ENCODE peak calls at places on chromosomes 7 and 10, in ten cellular contexts. B, R, D, Y, E, G, V, H, N and X are unnamed samples. For H3K4me1, the result is how much of the 10 kb centered on the place peaks cover.

GRCh38 chr10:123269017-123269552 is 114.9 kb downstream of the BUB3 start:
- DNase-seq in B (no peak), R (no peak), D (no peak), Y (no peak), E (no peak), G (no peak), V (no peak), H (no peak), N (no peak), X (no peak)

GRCh38 chr7:49099587-49100326 is 175.4 kb downstream of the CDC14C start:
- DNase-seq in B (no peak), R (no peak), D (no peak), Y (no peak), E (no peak), G (no peak), V (no peak), H (no peak), N (no peak), X (no peak)

GRCh38 chr7:34837316-34837715 is 179.3 kb downstream of the NPSR1 start:
- DNase-seq in B (no peak), R (no peak), D (no peak), Y (no peak), E (no peak), G (no peak), V (no peak), H (no peak), N (no peak), X (no peak)

GRCh38 chr7:101838837-101839483 is 21.5 kb downstream of the CUX1 start:
- DNase-seq in B (no peak), R (no peak), D (peak), Y (no peak), E (no peak), G (no peak), V (no peak), H (peak), N (no peak), X (no peak)

GRCh38 chr10:80596391-80597257 is 58.9 kb downstream of the SH2D4B start:
- DNase-seq in B (no peak), R (no peak), D (peak), Y (peak), E (peak), G (peak), V (peak), H (peak), N (no peak), X (no peak)

GRCh38 chr7:55237156-55237721 is 127.9 kb upstream of the LANCL2 start:
- DNase-seq in B (no peak), R (no peak), D (no peak), Y (no peak), E (no peak), G (no peak), V (no peak), H (no peak), N (no peak), X (no peak)

GRCh38 chr10:13916384-13916947 is 329.7 kb downstream of the PRPF18 start:
- DNase-seq in B (no peak), R (no peak), D (no peak), Y (no peak), E (no peak), G (no peak), V (no peak), H (no peak), N (no peak), X (no peak)

GRCh38 chr10:29681700-29682444 is 47.1 kb upstream of the SVIL start:
- DNase-seq in B (no peak), R (no peak), D (no peak), Y (no peak), E (no peak), G (no peak), V (no peak), H (peak), N (no peak), X (no peak)

GRCh38 chr7:16657656-16658279 is 11.8 kb downstream of the BZW2 start:
- DNase-seq in B (no peak), R (no peak), D (no peak), Y (no peak), E (peak), G (no peak), V (peak), H (peak), N (peak), X (no peak)

GRCh38 chr10:31133628-31134302 is 102.1 kb upstream of the ZNF438 start:
- DNase-seq in B (peak), R (peak), D (peak), Y (peak), E (peak), G (peak), V (peak), H (peak), N (peak), X (peak)

GRCh38 chr7:44112231-44112996 is 8.3 kb downstream of the AEBP1 start:
- DNase-seq in B (no peak), R (no peak), D (peak), Y (no peak), E (no peak), G (no peak), V (no peak), H (no peak), N (no peak), X (no peak)

GRCh38 chr10:24382596-24382978 is 173.6 kb downstream of the KIAA1217 start:
- DNase-seq in B (no peak), R (no peak), D (no peak), Y (no peak), E (no peak), G (no peak), V (no peak), H (no peak), N (no peak), X (no peak)

GRCh38 chr7:20219446-20220292 is 2.5 kb upstream of the MACC1 start:
- DNase-seq in B (peak), R (peak), D (peak), Y (peak), E (peak), G (peak), V (peak), H (peak), N (peak), X (no peak)

GRCh38 chr10:29569778-29570177 is 65.0 kb downstream of the SVIL start:
- DNase-seq in B (no peak), R (no peak), D (no peak), Y (no peak), E (no peak), G (no peak), V (no peak), H (no peak), N (no peak), X (no peak)

GRCh38 chr7:3648276-3648675 is 347.2 kb downstream of the SDK1 start:
- DNase-seq in B (no peak), R (no peak), D (no peak), Y (no peak), E (no peak), G (no peak), V (peak), H (no peak), N (no peak), X (no peak)

GRCh38 chr10:36759111-36759805 is 366.1 kb upstream of the ANKRD30A start:
- DNase-seq in B (no peak), R (no peak), D (no peak), Y (no peak), E (no peak), G (no peak), V (peak), H (no peak), N (no peak), X (peak)

GRCh38 chr10:43208147-43209063 is 58.5 kb downstream of the RASGEF1A start:
- DNase-seq in B (no peak), R (peak), D (peak), Y (no peak), E (peak), G (no peak), V (no peak), H (peak), N (peak), X (peak)

GRCh38 chr10:43254881-43255643 is 11.8 kb downstream of the RASGEF1A start:
- DNase-seq in B (no peak), R (no peak), D (no peak), Y (peak), E (no peak), G (peak), V (no peak), H (peak), N (peak), X (no peak)

GRCh38 chr10:35588836-35589235 is 16.3 kb upstream of the GJD4 start:
- DNase-seq in B (no peak), R (no peak), D (no peak), Y (no peak), E (no peak), G (no peak), V (no peak), H (no peak), N (no peak), X (no peak)

GRCh38 chr10:7248148-7248547 is 162.7 kb downstream of the SFMBT2 start:
- DNase-seq in B (no peak), R (no peak), D (no peak), Y (no peak), E (no peak), G (no peak), V (no peak), H (no peak), N (no peak), X (no peak)

GRCh38 chr7:27151341-27151944 is 940 bp downstream of the HOXA3 start:
- DNase-seq in B (no peak), R (peak), D (peak), Y (peak), E (no peak), G (no peak), V (no peak), H (no peak), N (peak), X (peak)

GRCh38 chr10:31905586-31905985 is 23.0 kb downstream of the ARHGAP12 start:
- DNase-seq in B (no peak), R (no peak), D (no peak), Y (no peak), E (no peak), G (no peak), V (no peak), H (no peak), N (no peak), X (no peak)

GRCh38 chr7:80869821-80870751 is 48.8 kb downstream of the SEMA3C start:
- DNase-seq in B (no peak), R (no peak), D (no peak), Y (no peak), E (peak), G (no peak), V (no peak), H (no peak), N (no peak), X (no peak)

GRCh38 chr10:56116684-56117083 is 244.4 kb downstream of the ZWINT start:
- DNase-seq in B (no peak), R (no peak), D (no peak), Y (no peak), E (no peak), G (no peak), V (no peak), H (no peak), N (no peak), X (no peak)

GRCh38 chr10:70053896-70054641 is 1.4 kb downstream of the MACROH2A2 start:
- DNase-seq in B (no peak), R (no peak), D (peak), Y (peak), E (peak), G (no peak), V (no peak), H (no peak), N (peak), X (peak)

GRCh38 chr10:117468665-117469064 is 73.9 kb upstream of the EMX2 start:
- DNase-seq in B (no peak), R (no peak), D (no peak), Y (no peak), E (no peak), G (no peak), V (no peak), H (no peak), N (no peak), X (no peak)

GRCh38 chr10:129765664-129766550 is 198.2 kb downstream of the EBF3 start:
- DNase-seq in B (peak), R (peak), D (peak), Y (peak), E (peak), G (peak), V (no peak), H (peak), N (no peak), X (no peak)

GRCh38 chr7:24143547-24143946 is 140.4 kb upstream of the NPY start:
- DNase-seq in B (no peak), R (no peak), D (no peak), Y (no peak), E (no peak), G (no peak), V (no peak), H (no peak), N (no peak), X (no peak)

GRCh38 chr10:120584786-120585185 is 127.8 kb downstream of the PLPP4 start:
- DNase-seq in B (no peak), R (no peak), D (no peak), Y (no peak), E (no peak), G (no peak), V (no peak), H (no peak), N (no peak), X (no peak)

GRCh38 chr7:37820708-37821468 is 27.5 kb upstream of the NME8 start:
- DNase-seq in B (no peak), R (no peak), D (no peak), Y (no peak), E (no peak), G (no peak), V (no peak), H (no peak), N (no peak), X (no peak)

GRCh38 chr10:45424668-45425404 is 50.8 kb downstream of the ALOX5 start:
- DNase-seq in B (no peak), R (no peak), D (peak), Y (no peak), E (no peak), G (no peak), V (no peak), H (peak), N (no peak), X (no peak)

GRCh38 chr10:98269435-98269912 is 1.5 kb upstream of the LOXL4 start:
- DNase-seq in B (peak), R (peak), D (peak), Y (peak), E (peak), G (no peak), V (peak), H (peak), N (peak), X (peak)

GRCh38 chr7:116259821-116260440 is 49.6 kb downstream of the TES start:
- DNase-seq in B (no peak), R (no peak), D (no peak), Y (no peak), E (no peak), G (no peak), V (peak), H (no peak), N (no peak), X (no peak)

GRCh38 chr10:29317027-29317420 is 28.2 kb downstream of the LYZL1 start:
- DNase-seq in B (no peak), R (no peak), D (no peak), Y (no peak), E (no peak), G (no peak), V (peak), H (no peak), N (no peak), X (no peak)

GRCh38 chr10:99560277-99561126 is 27.8 kb downstream of the NKX2-3 start:
- DNase-seq in B (no peak), R (no peak), D (peak), Y (peak), E (peak), G (peak), V (peak), H (peak), N (peak), X (peak)

GRCh38 chr10:107913317-107914294 is 749.1 kb upstream of the SORCS1 start:
- DNase-seq in B (no peak), R (no peak), D (no peak), Y (no peak), E (no peak), G (no peak), V (no peak), H (no peak), N (no peak), X (no peak)

GRCh38 chr10:52659085-52659484 is 113.5 kb downstream of the MBL2 start:
- DNase-seq in B (no peak), R (no peak), D (no peak), Y (no peak), E (no peak), G (no peak), V (no peak), H (no peak), N (no peak), X (no peak)

GRCh38 chr7:146956323-146956722 is 839.7 kb downstream of the CNTNAP2 start:
- DNase-seq in B (no peak), R (no peak), D (no peak), Y (no peak), E (no peak), G (no peak), V (no peak), H (no peak), N (no peak), X (no peak)

GRCh38 chr7:32036557-32036956 is 33.6 kb downstream of the PDE1C start:
- DNase-seq in B (no peak), R (no peak), D (no peak), Y (no peak), E (no peak), G (no peak), V (peak), H (no peak), N (no peak), X (no peak)

GRCh38 chr10:13099666-13100348 is at the start of gene OPTN:
- DNase-seq in B (peak), R (peak), D (peak), Y (peak), E (peak), G (peak), V (peak), H (peak), N (peak), X (peak)

GRCh38 chr7:103150192-103150591 is 1.3 kb upstream of the NAPEPLD start:
- DNase-seq in B (no peak), R (no peak), D (no peak), Y (no peak), E (peak), G (no peak), V (no peak), H (peak), N (no peak), X (no peak)

GRCh38 chr7:103154042-103154441 is 5.1 kb upstream of the NAPEPLD start:
- DNase-seq in B (no peak), R (no peak), D (no peak), Y (no peak), E (no peak), G (no peak), V (no peak), H (no peak), N (no peak), X (no peak)

GRCh38 chr7:103148131-103148993 is 537 bp downstream of the NAPEPLD start:
- DNase-seq in B (no peak), R (no peak), D (no peak), Y (no peak), E (no peak), G (no peak), V (no peak), H (no peak), N (no peak), X (no peak)

GRCh38 chr7:103149808-103150180 is 895 bp upstream of the NAPEPLD start:
- DNase-seq in B (no peak), R (no peak), D (no peak), Y (no peak), E (no peak), G (no peak), V (no peak), H (no peak), N (no peak), X (no peak)

GRCh38 chr7:103148994-103149807 is at the start of gene NAPEPLD:
- DNase-seq in B (peak), R (peak), D (peak), Y (peak), E (peak), G (peak), V (peak), H (peak), N (peak), X (peak)
- TF ChIP-seq POLR2A in B (no peak), R (peak), D (no peak), Y (no peak), E (peak), G (no peak), V (peak), H (peak), N (no peak), X (peak)

DNA sequence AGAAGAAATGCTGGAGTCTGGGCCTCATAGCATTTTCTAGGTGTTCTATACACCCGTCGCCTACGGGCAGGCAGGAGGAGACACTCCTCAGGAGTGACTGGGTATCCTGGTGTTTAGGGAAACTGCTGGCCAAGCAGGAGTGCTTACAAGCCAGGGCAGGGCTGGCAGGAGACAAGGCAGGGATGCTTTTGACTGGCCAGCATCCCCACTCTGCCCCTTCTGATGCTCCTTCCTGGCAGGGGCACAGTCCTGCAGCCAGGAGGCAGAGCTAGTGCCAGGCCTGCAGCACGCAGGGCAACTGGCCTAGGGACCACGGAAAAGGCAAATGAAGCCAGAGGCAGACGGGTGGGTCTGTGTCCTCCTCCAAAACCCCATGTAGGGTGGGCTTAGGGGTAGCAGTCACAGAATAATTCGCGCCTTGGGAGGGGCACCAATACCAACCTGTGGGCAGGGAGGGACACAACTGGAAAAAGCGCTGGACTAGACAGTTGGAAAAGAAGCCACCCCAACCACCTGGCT is 4.9 kb downstream of the IMPDH1 start:
- DNase-seq in B (no peak), R (no peak), D (no peak), Y (no peak), E (no peak), G (no peak), V (peak), H (no peak), N (no peak), X (no peak)
- TF ChIP-seq CTCF in B (no peak), R (no peak), D (no peak), Y (no peak), E (no peak), G (no peak), V (no peak), H (no peak), N (peak), X (no peak)

GRCh38 chr7:131090866-131091692 is 236.6 kb upstream of the MKLN1 start:
- DNase-seq in B (no peak), R (no peak), D (no peak), Y (no peak), E (no peak), G (no peak), V (no peak), H (no peak), N (no peak), X (no peak)

GRCh38 chr7:131097662-131098376 is 229.9 kb upstream of the MKLN1 start:
- DNase-seq in B (no peak), R (no peak), D (no peak), Y (no peak), E (no peak), G (no peak), V (no peak), H (no peak), N (no peak), X (no peak)

GRCh38 chr7:131096267-131096927 is 231.3 kb upstream of the MKLN1 start:
- DNase-seq in B (no peak), R (no peak), D (no peak), Y (no peak), E (no peak), G (no peak), V (no peak), H (no peak), N (no peak), X (no peak)

GRCh38 chr7:131095346-131095745 is 232.3 kb upstream of the MKLN1 start:
- DNase-seq in B (no peak), R (no peak), D (no peak), Y (no peak), E (no peak), G (no peak), V (no peak), H (no peak), N (no peak), X (no peak)

GRCh38 chr7:131094685-131095084 is 233.0 kb upstream of the MKLN1 start:
- DNase-seq in B (no peak), R (no peak), D (no peak), Y (no peak), E (no peak), G (no peak), V (no peak), H (no peak), N (no peak), X (no peak)
- H3K4me1 ChIP-seq in B (half or more), R (under half), D (under half), Y (under half), E (under half), G (half or more), V (under half), H (half or more), N (half or more), X (under half)

DNA sequence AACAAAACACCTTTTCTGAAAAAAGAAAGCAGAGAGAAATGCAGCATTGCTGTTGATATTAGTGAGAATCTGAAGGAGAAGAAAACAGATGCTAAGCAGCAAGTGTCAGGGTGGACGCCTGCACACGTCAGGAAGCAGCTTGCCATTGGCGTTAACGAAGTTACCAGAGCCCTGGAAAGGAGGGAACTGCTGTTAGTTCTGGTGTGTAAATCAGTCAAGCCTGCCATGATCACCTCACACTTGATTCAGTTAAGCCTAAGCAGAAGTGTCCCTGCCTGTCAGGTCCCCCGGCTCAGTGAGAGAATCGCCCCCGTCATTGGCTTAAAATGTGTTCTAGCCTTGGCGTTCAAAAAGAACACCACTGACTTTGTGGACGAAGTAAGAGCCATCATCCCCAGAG is 6.4 kb downstream of the RPP38 start:
- DNase-seq in B (no peak), R (no peak), D (no peak), Y (peak), E (no peak), G (no peak), V (no peak), H (no peak), N (no peak), X (no peak)
- TF ChIP-seq POLR2A in B (no peak), R (no peak), D (no peak), Y (no peak), E (no peak), G (no peak), V (no peak), H (no peak), N (no peak), X (no peak)